ENCODE peak calls at places on chromosomes 5 and 9, in six cellular contexts. C is esophagus squamous epithelium; R is hepatic stellate cell; M is lower lobe of right lung; U is effector CD4-positive, alpha-beta T cell; P is PC-3. K is an unnamed sample.

GRCh38 chr5:96381526-96381925 is 51.5 kb downstream of the PCSK1 start:
- DNase-seq in C (no peak), R (no peak), M (no peak), U (no peak), P (no peak), K (no peak)

GRCh38 chr9:134842321-134842720 is 38.3 kb upstream of the FCN2 start:
- DNase-seq in C (no peak), R (no peak), M (peak), U (no peak), P (no peak), K (no peak)

GRCh38 chr5:43041131-43041668 is 1.1 kb upstream of the ANXA2R start:
- DNase-seq in C (no peak), R (no peak), M (peak), U (peak), P (no peak), K (no peak)

GRCh38 chr9:90107021-90107771 is 502.4 kb downstream of the GADD45G start:
- DNase-seq in C (no peak), R (no peak), M (no peak), U (no peak), P (peak), K (no peak)

GRCh38 chr5:89280103-89281037 is 397.4 kb upstream of the MEF2C start:
- DNase-seq in C (no peak), R (no peak), M (no peak), U (no peak), P (no peak), K (no peak)

GRCh38 chr5:96794757-96795156 is 13.0 kb downstream of the ERAP1 start:
- DNase-seq in C (no peak), R (no peak), M (no peak), U (peak), P (peak), K (no peak)

GRCh38 chr9:82988488-82988887 is 74.5 kb downstream of the RASEF start:
- DNase-seq in C (no peak), R (no peak), M (no peak), U (no peak), P (no peak), K (peak)

GRCh38 chr9:81563739-81564138 is 125.6 kb downstream of the TLE1 start:
- DNase-seq in C (no peak), R (no peak), M (no peak), U (no peak), P (no peak), K (no peak)

GRCh38 chr9:117782931-117783788 is 79.0 kb downstream of the TLR4 start:
- DNase-seq in C (peak), R (peak), M (peak), U (no peak), P (peak), K (peak)

GRCh38 chr9:130276121-130276520 is 10.6 kb downstream of the HMCN2 start:
- DNase-seq in C (no peak), R (peak), M (no peak), U (no peak), P (peak), K (peak)

GRCh38 chr5:142900926-142901325 is 130.7 kb downstream of the ARHGAP26 start:
- DNase-seq in C (no peak), R (peak), M (no peak), U (no peak), P (peak), K (no peak)

GRCh38 chr5:62575066-62575465 is 3.6 kb upstream of the LRRC70 start:
- DNase-seq in C (no peak), R (no peak), M (no peak), U (no peak), P (no peak), K (no peak)

GRCh38 chr5:173735691-173736090 is 119.2 kb upstream of the BOD1 start:
- DNase-seq in C (no peak), R (no peak), M (no peak), U (no peak), P (no peak), K (no peak)

GRCh38 chr9:19488721-19489120 is 79.9 kb downstream of the ACER2 start:
- DNase-seq in C (no peak), R (no peak), M (no peak), U (no peak), P (no peak), K (no peak)

GRCh38 chr5:14547660-14548059 is 33.9 kb upstream of the OTULINL start:
- DNase-seq in C (no peak), R (no peak), M (no peak), U (no peak), P (peak), K (no peak)

GRCh38 chr9:72871685-72872084 is 81.2 kb downstream of the ALDH1A1 start:
- DNase-seq in C (no peak), R (no peak), M (no peak), U (no peak), P (peak), K (no peak)

GRCh38 chr9:93826905-93827544 is 128.1 kb downstream of the BARX1 start:
- DNase-seq in C (no peak), R (no peak), M (no peak), U (no peak), P (no peak), K (peak)

GRCh38 chr9:4226331-4227250 is 73.3 kb downstream of the GLIS3 start:
- DNase-seq in C (no peak), R (no peak), M (no peak), U (no peak), P (no peak), K (no peak)

GRCh38 chr5:143033535-143034260 is 263.5 kb downstream of the ARHGAP26 start:
- DNase-seq in C (no peak), R (peak), M (no peak), U (no peak), P (peak), K (no peak)

K was measured in H7.